ENCODE peak calls at places on chromosomes 5 and 9, in ten cellular contexts. U is nucleus accumbens, I is RPMI7951, Q is mammary epithelial cell, S is ovary, Y is amniotic stem cell, W is GM06990, F is T-cell, O is LoVo, H is islet precursor cell. Z is an unnamed sample.
A peak's percentile ranks its signal among the peaks of the same experiment; 100 is the strongest.

GRCh38 chr5:173997331-173997730 is 8.4 kb downstream of the C5orf47 start:
- DNase-seq in H (no peak), U (no peak), Y (no peak), O (no peak), S (no peak), I (peak; percentile 15), W (no peak), F (no peak), Q (no peak), Z (no peak)

GRCh38 chr5:69217732-69218568 is 16.7 kb upstream of the CDK7 start:
- DNase-seq in S (peak; percentile 99), W (peak; percentile 98), H (peak; percentile 97), Q (peak; percentile 89), I (peak; percentile 89), F (peak; percentile 71), U (peak; percentile 94), Y (peak; percentile 81), O (peak; percentile 96), Z (peak; percentile 69)

GRCh38 chr9:134466869-134467616 is 140.8 kb downstream of the RXRA start:
- DNase-seq in F (no peak), W (no peak), I (no peak), O (no peak), H (no peak), Y (no peak), U (no peak), Q (no peak), S (no peak), Z (no peak)

GRCh38 chr5:40503438-40503837 is 176.3 kb upstream of the PTGER4 start:
- DNase-seq in I (no peak), W (no peak), U (no peak), Y (no peak), H (no peak), S (no peak), F (no peak), Q (no peak), O (no peak), Z (no peak)

GRCh38 chr5:75362474-75362975 is 25.5 kb downstream of the HMGCR start:
- DNase-seq in I (no peak), S (no peak), O (no peak), H (no peak), W (no peak), F (no peak), Q (no peak), U (no peak), Y (no peak), Z (no peak)

GRCh38 chr5:169801324-169801777 is 164.3 kb downstream of the DOCK2 start:
- DNase-seq in H (no peak), U (no peak), F (no peak), O (no peak), W (no peak), S (no peak), Q (peak; percentile 40), Y (no peak), I (peak; percentile 68), Z (no peak)

GRCh38 chr9:138028596-138028995 is 151.0 kb downstream of the CACNA1B start:
- DNase-seq in U (no peak), O (no peak), I (no peak), Q (no peak), S (no peak), H (no peak), W (no peak), Y (no peak), F (no peak), Z (no peak)

GRCh38 chr5:109374625-109375024 is 35.1 kb downstream of the PJA2 start:
- DNase-seq in H (no peak), W (no peak), U (no peak), S (no peak), Q (no peak), I (peak; percentile 3), Y (no peak), O (no peak), F (no peak), Z (no peak)

GRCh38 chr5:128695791-128696520 is 157.9 kb upstream of the FBN2 start:
- DNase-seq in F (no peak), U (no peak), H (no peak), S (no peak), W (no peak), Q (no peak), Y (no peak), I (no peak), O (no peak), Z (no peak)

GRCh38 chr9:69444791-69445190 is 119.8 kb downstream of the ENTREP1 start:
- DNase-seq in F (no peak), W (no peak), Q (no peak), S (no peak), U (no peak), I (no peak), H (no peak), Y (no peak), O (no peak), Z (no peak)

GRCh38 chr5:62017092-62017491 is 288.9 kb upstream of the KIF2A start:
- DNase-seq in F (no peak), U (no peak), W (no peak), Q (peak; percentile 36), S (no peak), O (no peak), H (no peak), I (no peak), Y (peak; percentile 12), Z (no peak)